ENCODE peak calls at places on chromosomes 11 and 22, in eight cellular contexts. T, M, I, J, G, L, A and K are unnamed samples.
A peak's percentile ranks its signal among the peaks of the same experiment; 100 is the strongest.

GRCh38 chr11:88402784-88403183 is 65.2 kb upstream of the CTSC start:
- DNase-seq in T (peak; percentile 73), M (no peak), I (no peak), J (peak; percentile 76), G (peak; percentile 48), L (no peak), A (no peak), K (no peak)

GRCh38 chr22:29859976-29860766 is 22.1 kb upstream of the ASCC2 start:
- DNase-seq in T (no peak), M (no peak), I (no peak), J (no peak), G (no peak), L (no peak), A (no peak), K (no peak)

GRCh38 chr11:8291421-8292350 is 28.0 kb upstream of the LMO1 start:
- DNase-seq in T (no peak), M (no peak), I (no peak), J (no peak), G (no peak), L (no peak), A (no peak), K (no peak)

GRCh38 chr11:3169235-3169951 is 4.3 kb upstream of the OSBPL5 start:
- DNase-seq in T (peak; percentile 87), M (no peak), I (no peak), J (peak; percentile 66), G (peak; percentile 82), L (no peak), A (no peak), K (no peak)

GRCh38 chr11:61482513-61482912 is 26.0 kb upstream of the LRRC10B start:
- DNase-seq in T (no peak), M (no peak), I (no peak), J (peak; percentile 16), G (no peak), L (peak; percentile 86), A (peak; percentile 20), K (no peak)

GRCh38 chr11:2539761-2540520 is 95.1 kb downstream of the KCNQ1 start:
- DNase-seq in T (no peak), M (no peak), I (no peak), J (no peak), G (no peak), L (no peak), A (no peak), K (no peak)

GRCh38 chr22:46074771-46075551 is 75.4 kb upstream of the PPARA start:
- DNase-seq in T (no peak), M (no peak), I (no peak), J (no peak), G (peak; percentile 32), L (no peak), A (peak; percentile 21), K (no peak)

GRCh38 chr11:57648791-57649735 is 649 bp downstream of the YPEL4 start:
- DNase-seq in T (peak; percentile 42), M (no peak), I (peak; percentile 14), J (no peak), G (no peak), L (no peak), A (no peak), K (peak; percentile 51)

GRCh38 chr11:129595043-129595962 is 219.7 kb downstream of the BARX2 start:
- DNase-seq in T (no peak), M (no peak), I (no peak), J (no peak), G (no peak), L (no peak), A (no peak), K (no peak)

GRCh38 chr11:45371251-45371749 is 85.2 kb upstream of the SYT13 start:
- DNase-seq in T (peak; percentile 57), M (peak; percentile 61), I (no peak), J (peak; percentile 45), G (peak; percentile 66), L (peak; percentile 89), A (peak; percentile 63), K (peak; percentile 67)

GRCh38 chr22:29870574-29870973 is 12.4 kb upstream of the MTMR3 start:
- DNase-seq in T (no peak), M (no peak), I (no peak), J (no peak), G (no peak), L (no peak), A (peak; percentile 24), K (no peak)

GRCh38 chr11:7890417-7891179 is 40.5 kb downstream of the OR10A6 start:
- DNase-seq in T (peak; percentile 69), M (no peak), I (no peak), J (no peak), G (no peak), L (peak; percentile 48), A (no peak), K (no peak)

GRCh38 chr22:46147471-46148267 is 2.7 kb upstream of the PPARA start:
- DNase-seq in T (no peak), M (no peak), I (no peak), J (no peak), G (no peak), L (no peak), A (no peak), K (no peak)

GRCh38 chr11:110472858-110473257 is 43.1 kb downstream of the FDX1 start:
- DNase-seq in T (peak; percentile 46), M (no peak), I (no peak), J (peak; percentile 49), G (no peak), L (no peak), A (no peak), K (no peak)